ENCODE peak calls at places on chromosomes 1 and 21, in five cellular contexts. Y, J, O, Z and H are unnamed samples.
A peak's percentile ranks its signal among the peaks of the same experiment; 100 is the strongest.

GRCh38 chr1:209168204-209168603 is 415.3 kb upstream of the CAMK1G start:
- DNase-seq in Y (no peak), J (no peak), O (no peak), Z (no peak), H (no peak)

GRCh38 chr21:33655591-33656221 is 13.4 kb downstream of the ITSN1 start:
- DNase-seq in Y (peak; percentile 85), J (no peak), O (peak; percentile 53), Z (no peak), H (peak; percentile 41)

GRCh38 chr1:94237291-94238226 is at the start of gene ARHGAP29:
- DNase-seq in Y (peak; percentile 74), J (peak; percentile 58), O (peak; percentile 87), Z (peak; percentile 82), H (no peak)

GRCh38 chr1:227952374-227953021 is 4.8 kb upstream of the WNT9A start:
- DNase-seq in Y (no peak), J (no peak), O (no peak), Z (peak; percentile 24), H (no peak)

GRCh38 chr1:109392037-109392787 is 5.5 kb downstream of the SORT1 start:
- DNase-seq in Y (no peak), J (no peak), O (no peak), Z (peak; percentile 47), H (no peak)

GRCh38 chr1:153510984-153511410 is 24.8 kb downstream of the S100A6 start:
- DNase-seq in Y (peak; percentile 69), J (peak; percentile 87), O (peak; percentile 81), Z (peak; percentile 82), H (no peak)

GRCh38 chr1:3091334-3091733 is 22.3 kb downstream of the PRDM16 start:
- DNase-seq in Y (no peak), J (no peak), O (no peak), Z (no peak), H (no peak)

GRCh38 chr1:119549719-119550141 is 42.7 kb downstream of the HSD3B1 start:
- DNase-seq in Y (peak; percentile 76), J (no peak), O (peak; percentile 80), Z (no peak), H (no peak)

GRCh38 chr1:7508830-7509508 is 262.1 kb upstream of the VAMP3 start:
- DNase-seq in Y (no peak), J (no peak), O (no peak), Z (no peak), H (no peak)

GRCh38 chr1:32742132-32742947 is 39.8 kb upstream of the SYNC start:
- DNase-seq in Y (no peak), J (no peak), O (no peak), Z (no peak), H (no peak)

GRCh38 chr1:207711285-207711684 is 40.6 kb upstream of the CD46 start:
- DNase-seq in Y (peak; percentile 12), J (no peak), O (peak; percentile 1), Z (no peak), H (no peak)

GRCh38 chr1:81142099-81142776 is 658.5 kb upstream of the ADGRL2 start:
- DNase-seq in Y (peak; percentile 52), J (no peak), O (no peak), Z (no peak), H (no peak)

GRCh38 chr1:192786617-192787016 is 22.2 kb upstream of the RGS2 start:
- DNase-seq in Y (no peak), J (no peak), O (no peak), Z (no peak), H (no peak)

GRCh38 chr1:8348777-8349472 is 31.0 kb downstream of the SLC45A1 start:
- DNase-seq in Y (peak; percentile 39), J (peak; percentile 71), O (peak; percentile 77), Z (peak; percentile 75), H (no peak)

GRCh38 chr1:8970870-8971337 is 25.2 kb downstream of the CA6 start:
- DNase-seq in Y (no peak), J (no peak), O (no peak), Z (no peak), H (no peak)

GRCh38 chr1:184113251-184113650 is 61.7 kb downstream of the TSEN15 start:
- DNase-seq in Y (no peak), J (no peak), O (no peak), Z (no peak), H (peak; percentile 9)
- H3K4me3 ChIP-seq in Y (no peak overlapping the region), J (no peak overlapping the region), O (no peak overlapping the region), Z (no peak overlapping the region), H (no peak overlapping the region)

GRCh38 chr1:44174630-44175029 is 33.2 kb upstream of the KLF18 start:
- DNase-seq in Y (no peak), J (no peak), O (no peak), Z (no peak), H (no peak)
- TF ChIP-seq CTCF in Y (no peak), J (no peak), O (no peak), Z (no peak), H (no peak)

GRCh38 chr21:32380940-32381339 is 11.9 kb downstream of the URB1 start:
- DNase-seq in Y (no peak), J (peak; percentile 51), O (no peak), Z (no peak), H (no peak)
- H3K4me3 ChIP-seq in Y (no peak overlapping the region), J (no peak overlapping the region), O (no peak overlapping the region), Z (no peak overlapping the region), H (no peak overlapping the region)

DNA sequence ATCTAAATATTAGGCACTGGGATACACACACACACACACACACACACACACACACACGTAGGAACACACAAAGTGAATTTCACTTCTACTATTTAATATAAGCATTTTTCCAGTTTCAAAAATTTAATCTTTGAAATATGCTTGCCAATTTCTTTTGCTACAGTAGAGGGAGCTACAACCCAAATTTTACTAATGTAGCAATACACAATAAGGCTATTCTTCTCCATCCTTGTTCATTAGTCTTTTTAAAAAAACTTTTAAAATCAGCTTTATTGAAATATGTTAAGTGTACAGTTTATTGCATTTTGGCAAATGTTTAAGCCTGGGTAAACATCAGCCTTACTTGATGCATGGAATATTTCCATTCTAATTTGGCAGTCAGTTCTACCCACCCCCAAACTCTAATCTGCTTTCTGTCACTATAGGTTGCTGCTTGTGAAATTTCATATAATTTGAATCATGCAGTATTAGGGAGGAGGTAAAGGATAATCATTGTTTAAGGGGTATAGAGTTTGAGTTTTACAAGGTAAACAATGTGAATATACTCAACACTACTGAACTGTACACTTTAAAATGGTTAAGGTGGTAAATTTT is 93.0 kb upstream of the TENT5C start:
- DNase-seq in Y (no peak), J (no peak), O (peak; percentile 26), Z (no peak), H (no peak)
- TF ChIP-seq CTCF in Y (peak; percentile 34), J (peak; percentile 52), O (peak; percentile 71), Z (peak; percentile 50), H (peak; percentile 19)

DNA sequence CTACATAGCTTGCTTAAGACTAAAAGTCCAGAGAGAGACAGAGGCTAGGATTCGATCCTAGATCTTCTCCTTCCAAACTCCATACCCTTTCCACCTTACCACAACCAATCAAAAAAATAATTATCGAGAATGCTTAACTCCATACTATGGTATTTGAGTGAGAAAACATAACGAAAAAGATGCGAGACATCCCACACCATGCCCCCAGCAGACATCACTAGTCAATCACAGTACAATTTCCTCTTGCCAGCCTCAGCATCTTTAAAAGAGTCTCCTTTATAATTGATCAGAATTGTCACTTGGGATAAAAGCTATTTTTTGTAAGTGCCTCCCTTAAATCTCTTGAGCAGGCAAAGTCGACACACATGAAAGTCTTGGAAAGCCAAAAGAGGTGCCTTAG is 875 bp downstream of the NCF2 start:
- DNase-seq in Y (no peak), J (no peak), O (no peak), Z (no peak), H (no peak)
- H3K4me3 ChIP-seq in Y (no peak overlapping the region), J (no peak overlapping the region), O (no peak overlapping the region), Z (peak overlapping the region; percentile 41), H (no peak overlapping the region)

GRCh38 chr1:240457203-240457602 is 154.8 kb downstream of the GREM2 start:
- DNase-seq in Y (no peak), J (no peak), O (no peak), Z (no peak), H (no peak)

GRCh38 chr1:240455228-240455821 is 156.6 kb downstream of the GREM2 start:
- DNase-seq in Y (no peak), J (no peak), O (peak; percentile 8), Z (no peak), H (no peak)
- TF ChIP-seq CTCF in Y (peak; percentile 76), J (no peak), O (peak; percentile 46), Z (no peak), H (peak; percentile 23)

GRCh38 chr1:92482404-92482664 is 4.4 kb downstream of the GFI1 start:
- DNase-seq in Y (no peak), J (no peak), O (no peak), Z (no peak), H (no peak)

GRCh38 chr1:92484171-92484471 is 2.6 kb downstream of the GFI1 start:
- DNase-seq in Y (no peak), J (no peak), O (no peak), Z (no peak), H (no peak)

GRCh38 chr1:92482665-92483441 is 3.9 kb downstream of the GFI1 start:
- DNase-seq in Y (no peak), J (no peak), O (peak; percentile 11), Z (no peak), H (no peak)

GRCh38 chr1:92484472-92485373 is 2.0 kb downstream of the GFI1 start:
- DNase-seq in Y (no peak), J (no peak), O (peak; percentile 45), Z (peak; percentile 13), H (no peak)

GRCh38 chr1:92483442-92484170 is 3.1 kb downstream of the GFI1 start:
- DNase-seq in Y (no peak), J (no peak), O (peak; percentile 72), Z (no peak), H (no peak)
- H3K4me3 ChIP-seq in Y (no peak overlapping the region), J (peak overlapping the region; percentile 7), O (peak overlapping the region; percentile 61), Z (peak overlapping the region; percentile 68), H (no peak overlapping the region)

DNA sequence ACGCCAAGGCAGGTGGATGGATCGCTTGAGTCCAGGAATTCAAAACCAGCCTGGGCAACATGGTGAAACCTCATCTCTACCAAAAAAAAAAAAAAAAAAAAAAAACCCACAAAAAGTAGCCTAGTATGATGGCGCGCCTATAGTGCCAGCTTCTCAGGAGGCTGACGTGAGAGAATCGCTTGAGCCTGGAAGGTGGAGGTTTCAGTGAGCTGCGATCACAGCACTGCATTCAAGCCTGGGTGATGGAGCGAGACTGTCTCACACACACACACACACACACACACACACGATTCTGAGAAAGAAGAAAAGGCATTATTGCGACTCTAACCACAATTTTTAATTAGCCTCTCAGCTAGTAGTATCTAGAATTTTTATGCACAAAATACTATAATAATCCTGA is 86.5 kb downstream of the RASAL2 start:
- DNase-seq in Y (no peak), J (no peak), O (no peak), Z (no peak), H (no peak)
- TF ChIP-seq CTCF in Y (no peak), J (no peak), O (no peak), Z (no peak), H (no peak)